ENCODE peak calls at places on chromosomes 13 and 19, in six cellular contexts. D, X, A, V, Y and L are unnamed samples.

GRCh38 chr13:27775943-27776342 is 16.3 kb upstream of the GSX1 start:
- DNase-seq in X (no peak), A (no peak), V (no peak), Y (no peak), D (no peak), L (no peak)

GRCh38 chr13:102642029-102642428 is 45.2 kb downstream of the TPP2 start:
- DNase-seq in Y (no peak), A (no peak), V (no peak), D (no peak), X (no peak), L (no peak)

GRCh38 chr19:14475251-14476073 is at the start of gene PTGER1:
- DNase-seq in Y (no peak), A (no peak), X (no peak), V (no peak), D (no peak), L (no peak)

GRCh38 chr13:39106216-39106995 is 68.2 kb downstream of the NHLRC3 start:
- DNase-seq in Y (no peak), A (no peak), V (no peak), X (no peak), D (no peak), L (no peak)

GRCh38 chr13:46182491-46182877 is 507 bp upstream of the LCP1 start:
- DNase-seq in X (no peak), D (no peak), V (no peak), Y (no peak), A (no peak), L (no peak)

GRCh38 chr19:38538793-38539528 is 78.8 kb downstream of the MAP4K1 start:
- DNase-seq in D (peak), A (no peak), Y (no peak), V (no peak), X (no peak), L (no peak)

GRCh38 chr19:49530708-49531107 is 2.9 kb downstream of the RCN3 start:
- DNase-seq in A (no peak), Y (no peak), X (no peak), D (no peak), V (no peak), L (no peak)

GRCh38 chr19:12872941-12873890 is 8.0 kb downstream of the DNASE2 start:
- DNase-seq in A (no peak), X (peak), D (peak), Y (peak), V (peak), L (peak)

GRCh38 chr13:98963917-98964316 is 13.9 kb downstream of the DOCK9 start:
- DNase-seq in X (no peak), Y (no peak), A (no peak), V (no peak), D (no peak), L (no peak)

GRCh38 chr19:38290631-38291147 is 13.4 kb upstream of the C19orf33 start:
- DNase-seq in X (no peak), Y (no peak), A (no peak), D (no peak), V (no peak), L (no peak)

GRCh38 chr13:84121456-84121855 is 239.2 kb upstream of the SLITRK1 start:
- DNase-seq in D (no peak), V (no peak), Y (no peak), X (no peak), A (no peak), L (no peak)

GRCh38 chr13:42039457-42039945 is 8.9 kb upstream of the DGKH start:
- DNase-seq in D (no peak), X (peak), A (no peak), V (no peak), Y (no peak), L (no peak)

GRCh38 chr13:53010374-53011105 is 18.1 kb upstream of the OLFM4 start:
- DNase-seq in V (no peak), A (no peak), X (no peak), Y (no peak), D (no peak), L (no peak)

GRCh38 chr13:49610176-49610575 is 18.1 kb upstream of the ARL11 start:
- DNase-seq in V (no peak), D (no peak), A (no peak), X (no peak), Y (no peak), L (no peak)

GRCh38 chr19:47112166-47112663 is 1.4 kb downstream of the ZC3H4 start:
- DNase-seq in V (peak), D (peak), X (peak), A (peak), Y (peak), L (peak)

GRCh38 chr13:98557934-98558630 is 18.8 kb downstream of the STK24 start:
- DNase-seq in X (no peak), D (no peak), V (no peak), A (no peak), Y (no peak), L (no peak)

GRCh38 chr19:3047307-3048189 is 14.7 kb downstream of the TLE5 start:
- DNase-seq in V (peak), D (peak), Y (peak), A (no peak), X (peak), L (peak)

GRCh38 chr13:100540621-100541020 is 48.0 kb downstream of the GGACT start:
- DNase-seq in V (no peak), X (no peak), D (no peak), A (no peak), Y (no peak), L (no peak)

GRCh38 chr13:39603424-39603947 is 493 bp upstream of the LHFPL6 start:
- DNase-seq in Y (no peak), A (no peak), V (no peak), D (no peak), X (peak), L (no peak)

GRCh38 chr13:93361703-93362102 is 135.1 kb downstream of the GPC6 start:
- DNase-seq in A (no peak), V (no peak), D (no peak), X (no peak), Y (no peak), L (no peak)

GRCh38 chr19:9309974-9310446 is 372 bp upstream of the ZNF699 start:
- DNase-seq in A (peak), V (no peak), Y (no peak), X (peak), D (no peak), L (peak)

GRCh38 chr13:103203750-103204330 is 137.6 kb upstream of the SLC10A2 start:
- DNase-seq in D (no peak), Y (no peak), A (no peak), V (no peak), X (no peak), L (no peak)

GRCh38 chr13:33940256-33940655 is 122.3 kb downstream of the RFC3 start:
- DNase-seq in V (no peak), D (no peak), Y (no peak), X (no peak), A (no peak), L (no peak)

GRCh38 chr19:51131780-51132680 is 7.3 kb downstream of the SIGLEC9 start:
- DNase-seq in D (no peak), A (no peak), X (peak), V (peak), Y (no peak), L (no peak)

GRCh38 chr13:113421673-113422270 is 31.5 kb downstream of the ADPRHL1 start:
- DNase-seq in X (no peak), V (no peak), A (no peak), Y (no peak), D (no peak), L (no peak)

GRCh38 chr19:11767633-11768133 is 883 bp downstream of the ZNF441 start:
- DNase-seq in D (peak), Y (no peak), X (peak), V (no peak), A (peak), L (no peak)

GRCh38 chr19:57648336-57649003 is 15.5 kb downstream of the ZNF211 start:
- DNase-seq in A (no peak), X (no peak), Y (no peak), V (no peak), D (no peak), L (no peak)

GRCh38 chr19:2309734-2310362 is 1.9 kb upstream of the LINGO3 start:
- DNase-seq in D (no peak), X (peak), V (no peak), Y (no peak), A (peak), L (no peak)

GRCh38 chr13:59533561-59534337 is 630.0 kb downstream of the DIAPH3 start:
- DNase-seq in A (no peak), V (no peak), D (no peak), X (no peak), Y (no peak), L (no peak)

GRCh38 chr13:112431734-112432133 is 55.6 kb downstream of the SPACA7 start:
- DNase-seq in A (no peak), Y (no peak), X (peak), D (no peak), V (no peak), L (no peak)

GRCh38 chr19:13181747-13182388 is 31.7 kb downstream of the IER2 start:
- DNase-seq in D (no peak), A (peak), Y (no peak), V (no peak), X (peak), L (no peak)

GRCh38 chr19:56350416-56351045 is 35.9 kb upstream of the ZSCAN5A start:
- DNase-seq in A (no peak), V (no peak), X (peak), Y (peak), D (peak), L (peak)

GRCh38 chr19:45879055-45879454 is 6.9 kb downstream of the IRF2BP1 start:
- DNase-seq in Y (no peak), A (no peak), X (no peak), V (no peak), D (no peak), L (no peak)

GRCh38 chr19:49593233-49594113 is 2.5 kb downstream of the PRR12 start:
- DNase-seq in X (peak), D (peak), Y (peak), A (peak), V (peak), L (peak)

GRCh38 chr13:51249767-51250741 is 27.9 kb downstream of the FAM124A start:
- DNase-seq in A (no peak), Y (no peak), X (no peak), V (no peak), D (no peak), L (no peak)

GRCh38 chr13:38804536-38804935 is 117.7 kb downstream of the FREM2 start:
- DNase-seq in X (no peak), V (no peak), Y (no peak), A (no peak), D (no peak), L (no peak)

GRCh38 chr19:1774999-1775772 is 21.9 kb downstream of the ONECUT3 start:
- DNase-seq in Y (no peak), D (no peak), A (no peak), X (no peak), V (no peak), L (no peak)

GRCh38 chr13:41547253-41548000 is 90.1 kb downstream of the RGCC start:
- DNase-seq in V (no peak), A (peak), D (no peak), Y (no peak), X (no peak), L (no peak)